ENCODE peak calls at places on chromosomes 1 and 21, in four cellular contexts. One of them, this sample, is unnamed. For H3K4me1, the result is how much of the 10 kb centered on the place peaks cover.

GRCh38 chr1:91173379-91173890 is 151.6 kb upstream of the ZNF644 start:
- DNase-seq in HCT116: no peak
- DNase-seq in K562: no peak
- DNase-seq in HepG2: no peak
- DNase-seq in this sample: no peak

GRCh38 chr1:12305377-12305776 is 75.5 kb downstream of the VPS13D start:
- DNase-seq in HCT116: no peak
- DNase-seq in K562: no peak
- DNase-seq in HepG2: no peak
- DNase-seq in this sample: no peak

GRCh38 chr1:53539226-53539625 is 80.0 kb downstream of the DMRTB1 start:
- DNase-seq in HCT116: no peak
- DNase-seq in K562: no peak
- DNase-seq in HepG2: no peak
- DNase-seq in this sample: no peak

GRCh38 chr1:2468540-2468939 is 7.5 kb upstream of the PLCH2 start:
- DNase-seq in HCT116: no peak
- DNase-seq in K562: no peak
- DNase-seq in HepG2: no peak
- DNase-seq in this sample: no peak

GRCh38 chr1:42162181-42162580 is 2.4 kb downstream of the GUCA2A start:
- DNase-seq in HCT116: no peak
- DNase-seq in K562: no peak
- DNase-seq in HepG2: no peak
- DNase-seq in this sample: no peak

GRCh38 chr1:67945733-67946374 is 104.6 kb downstream of the DIRAS3 start:
- DNase-seq in HCT116: no peak
- DNase-seq in K562: no peak
- DNase-seq in HepG2: no peak
- DNase-seq in this sample: no peak

GRCh38 chr1:36396359-36396758 is 1.3 kb downstream of the LSM10 start:
- DNase-seq in HCT116: no peak
- DNase-seq in K562: no peak
- DNase-seq in HepG2: no peak
- DNase-seq in this sample: no peak

GRCh38 chr1:213418268-213419068 is 367.4 kb downstream of the RPS6KC1 start:
- DNase-seq in HCT116: no peak
- DNase-seq in K562: no peak
- DNase-seq in HepG2: no peak
- DNase-seq in this sample: no peak

GRCh38 chr1:119647734-119648619 is at the start of gene ZNF697:
- DNase-seq in HCT116: peak
- DNase-seq in K562: peak
- DNase-seq in HepG2: peak
- DNase-seq in this sample: peak

GRCh38 chr21:46264690-46265144 is 20.7 kb downstream of the MCM3AP start:
- DNase-seq in HCT116: no peak
- DNase-seq in K562: peak
- DNase-seq in HepG2: no peak
- DNase-seq in this sample: no peak

GRCh38 chr1:186960866-186961265 is 132.1 kb downstream of the PLA2G4A start:
- DNase-seq in HCT116: no peak
- DNase-seq in K562: no peak
- DNase-seq in HepG2: no peak
- DNase-seq in this sample: no peak

GRCh38 chr1:88701275-88701674 is 17.2 kb downstream of the PKN2 start:
- DNase-seq in HCT116: no peak
- DNase-seq in K562: no peak
- DNase-seq in HepG2: no peak
- DNase-seq in this sample: no peak

GRCh38 chr1:18539171-18539570 is 58.4 kb downstream of the KLHDC7A start:
- DNase-seq in HCT116: no peak
- DNase-seq in K562: no peak
- DNase-seq in HepG2: no peak
- DNase-seq in this sample: no peak

GRCh38 chr1:228211091-228211870 is 3.4 kb downstream of the OBSCN start:
- DNase-seq in HCT116: no peak
- DNase-seq in K562: no peak
- DNase-seq in HepG2: no peak
- DNase-seq in this sample: no peak

GRCh38 chr1:109185357-109185756 is 28.4 kb upstream of the SARS1 start:
- DNase-seq in HCT116: no peak
- DNase-seq in K562: no peak
- DNase-seq in HepG2: no peak
- DNase-seq in this sample: no peak

GRCh38 chr1:17828991-17829390 is 73.9 kb downstream of the ACTL8 start:
- DNase-seq in HCT116: no peak
- DNase-seq in K562: no peak
- DNase-seq in HepG2: no peak
- DNase-seq in this sample: no peak

GRCh38 chr1:43688594-43689000 is 18.7 kb upstream of the ST3GAL3 start:
- DNase-seq in HCT116: no peak
- DNase-seq in K562: no peak
- DNase-seq in HepG2: no peak
- DNase-seq in this sample: no peak

GRCh38 chr21:45997495-45998275 is 16.1 kb downstream of the COL6A1 start:
- DNase-seq in HCT116: no peak
- DNase-seq in K562: no peak
- DNase-seq in HepG2: no peak
- DNase-seq in this sample: no peak

GRCh38 chr1:147748687-147749350 is 11.6 kb downstream of the GJA5 start:
- DNase-seq in HCT116: no peak
- DNase-seq in K562: no peak
- DNase-seq in HepG2: no peak
- DNase-seq in this sample: no peak

GRCh38 chr21:34129039-34129891 is 55.9 kb downstream of the MRPS6 start:
- DNase-seq in HCT116: no peak
- DNase-seq in K562: no peak
- DNase-seq in HepG2: no peak
- DNase-seq in this sample: no peak

GRCh38 chr1:184186167-184186566 is 134.6 kb downstream of the TSEN15 start:
- DNase-seq in HCT116: no peak
- DNase-seq in K562: no peak
- DNase-seq in HepG2: peak
- DNase-seq in this sample: no peak

GRCh38 chr1:35808376-35809155 is 750 bp downstream of the AGO4 start:
- DNase-seq in HCT116: no peak
- DNase-seq in K562: peak
- DNase-seq in HepG2: peak
- DNase-seq in this sample: no peak

GRCh38 chr1:20590313-20590777 is 1.4 kb downstream of the CDA start:
- DNase-seq in HCT116: no peak
- DNase-seq in K562: no peak
- DNase-seq in HepG2: peak
- DNase-seq in this sample: no peak

GRCh38 chr1:107939256-107939655 is 25.7 kb downstream of the VAV3 start:
- DNase-seq in HCT116: no peak
- DNase-seq in K562: no peak
- DNase-seq in HepG2: no peak
- DNase-seq in this sample: no peak

GRCh38 chr1:24018611-24019580 is 38.8 kb upstream of the SRSF10 start:
- DNase-seq in HCT116: peak
- DNase-seq in K562: peak
- DNase-seq in HepG2: peak
- DNase-seq in this sample: peak

GRCh38 chr1:154784924-154785531 is 85.1 kb downstream of the KCNN3 start:
- DNase-seq in HCT116: no peak
- DNase-seq in K562: no peak
- DNase-seq in HepG2: peak
- DNase-seq in this sample: no peak

GRCh38 chr1:159939603-159940002 is 5.8 kb downstream of the IGSF9 start:
- DNase-seq in HCT116: no peak
- DNase-seq in K562: no peak
- DNase-seq in HepG2: no peak
- DNase-seq in this sample: no peak

GRCh38 chr1:109794319-109795132 is 30.8 kb upstream of the EPS8L3 start:
- DNase-seq in HCT116: no peak
- DNase-seq in K562: no peak
- DNase-seq in HepG2: peak
- DNase-seq in this sample: no peak

GRCh38 chr1:41358152-41358937 is 2.9 kb upstream of the FOXO6 start:
- DNase-seq in HCT116: no peak
- DNase-seq in K562: no peak
- DNase-seq in HepG2: no peak
- DNase-seq in this sample: no peak

GRCh38 chr1:230825804-230826160 is 42.5 kb downstream of the C1orf198 start:
- DNase-seq in HCT116: no peak
- DNase-seq in K562: no peak
- DNase-seq in HepG2: no peak
- DNase-seq in this sample: no peak

GRCh38 chr1:230825061-230825803 is 43.1 kb downstream of the C1orf198 start:
- DNase-seq in HCT116: no peak
- DNase-seq in K562: no peak
- DNase-seq in HepG2: no peak
- DNase-seq in this sample: peak

GRCh38 chr1:230823835-230824485 is 44.4 kb downstream of the C1orf198 start:
- DNase-seq in HCT116: no peak
- DNase-seq in K562: no peak
- DNase-seq in HepG2: no peak
- DNase-seq in this sample: no peak

GRCh38 chr1:230823421-230823820 is 44.9 kb downstream of the C1orf198 start:
- DNase-seq in HCT116: no peak
- DNase-seq in K562: no peak
- DNase-seq in HepG2: no peak
- DNase-seq in this sample: no peak

DNA sequence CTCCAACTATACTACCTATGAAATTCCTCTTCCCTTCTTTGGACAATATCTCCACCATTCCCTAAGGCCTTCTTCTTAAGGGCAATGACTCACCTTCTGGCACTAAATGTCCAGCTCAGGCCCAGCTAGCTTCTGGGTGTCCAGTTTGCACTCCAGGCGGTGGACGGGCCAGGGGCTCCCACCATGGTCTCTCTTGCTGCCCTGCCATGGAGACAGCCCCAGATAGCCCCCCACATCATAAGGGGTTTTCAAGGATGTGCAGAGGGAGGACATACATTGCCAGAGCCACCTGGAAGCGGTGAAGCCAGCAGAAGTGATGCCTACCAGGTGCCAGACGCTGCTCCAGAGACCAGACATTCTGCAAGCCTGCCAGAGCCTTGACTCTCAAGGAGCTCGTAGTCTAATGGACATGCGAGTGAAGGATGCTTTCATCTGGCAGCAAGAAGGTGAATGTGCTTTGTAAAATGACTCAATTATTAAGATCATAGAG is 43.7 kb downstream of the C1orf198 start:
- DNase-seq in HCT116: no peak
- DNase-seq in K562: no peak
- DNase-seq in HepG2: no peak
- DNase-seq in this sample: no peak
- H3K4me1 ChIP-seq in HCT116: under half
- H3K4me1 ChIP-seq in K562: under half
- H3K4me1 ChIP-seq in HepG2: under half
- H3K4me1 ChIP-seq in this sample: under half

DNA sequence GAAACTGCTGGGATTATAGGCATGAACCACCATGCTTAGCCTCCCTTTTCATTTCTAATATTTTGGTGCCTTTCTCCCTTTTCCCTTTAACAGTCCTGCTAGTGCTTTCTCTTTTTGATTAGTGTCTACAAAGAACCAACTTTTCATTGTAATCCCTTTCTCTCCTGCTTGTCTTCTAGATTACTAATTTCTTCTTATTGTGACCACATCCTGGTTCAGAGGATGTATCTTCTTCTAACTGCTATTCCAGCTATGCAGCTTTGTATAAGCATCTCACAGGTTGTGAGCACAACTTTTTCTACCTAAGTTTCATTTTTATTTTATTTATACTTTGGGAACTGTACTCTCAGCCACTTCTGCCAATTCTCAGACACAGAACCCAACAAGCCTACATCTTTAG is 14.7 kb downstream of the ZNF648 start:
- DNase-seq in HCT116: no peak
- DNase-seq in K562: no peak
- DNase-seq in HepG2: no peak
- DNase-seq in this sample: no peak
- H3K27ac ChIP-seq in HCT116: no peak
- H3K27ac ChIP-seq in K562: no peak
- H3K27ac ChIP-seq in HepG2: no peak
- H3K27ac ChIP-seq in this sample: no peak

DNA sequence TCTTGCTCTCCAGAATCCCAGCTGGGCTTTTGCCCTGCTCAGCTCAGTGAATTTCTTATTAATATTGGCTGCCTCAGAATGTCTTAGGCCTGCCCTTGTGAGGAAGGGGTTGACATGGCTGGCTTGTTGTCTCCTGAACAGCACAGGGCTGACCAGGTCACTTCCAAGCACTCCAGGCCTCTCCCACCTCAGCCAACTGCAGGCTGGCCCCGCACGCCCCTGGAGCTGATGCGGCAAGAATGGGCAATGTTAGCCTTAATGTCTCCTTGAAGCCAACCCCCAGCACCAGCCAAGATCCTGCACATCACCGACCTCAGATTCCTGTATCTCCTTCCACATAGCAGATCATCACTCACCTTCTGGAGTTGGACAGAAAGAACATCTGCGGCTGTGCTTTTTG is 598.6 kb downstream of the AJAP1 start:
- DNase-seq in HCT116: no peak
- DNase-seq in K562: no peak
- DNase-seq in HepG2: no peak
- DNase-seq in this sample: no peak
- TF ChIP-seq TCF7L2 in HCT116: no peak
- TF ChIP-seq TCF7L2 in K562: no peak
- TF ChIP-seq TCF7L2 in HepG2: no peak
- TF ChIP-seq TCF7L2 in this sample: no peak

DNA sequence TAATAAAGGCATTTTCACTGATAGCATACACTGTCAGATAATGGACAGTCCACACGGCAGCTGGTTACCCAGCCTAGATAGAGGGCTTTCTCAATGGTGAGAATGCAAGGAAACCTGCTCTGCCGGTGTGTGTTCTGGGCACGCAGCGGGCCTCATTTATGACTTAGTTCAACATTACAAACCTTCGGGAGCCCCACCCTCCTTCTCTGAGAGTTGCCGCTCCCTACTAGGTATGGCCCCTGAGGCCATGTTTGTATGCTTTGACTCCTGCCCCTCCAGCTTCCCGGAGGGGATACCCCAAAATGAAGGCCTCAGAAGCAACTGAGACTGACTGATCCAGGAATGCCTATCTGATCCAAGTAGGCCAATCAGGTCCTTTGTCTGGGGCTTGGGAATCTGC is 17.2 kb upstream of the FABP3 start:
- DNase-seq in HCT116: no peak
- DNase-seq in K562: no peak
- DNase-seq in HepG2: no peak
- DNase-seq in this sample: no peak
- H3K4me1 ChIP-seq in HCT116: under half
- H3K4me1 ChIP-seq in K562: under half
- H3K4me1 ChIP-seq in HepG2: under half
- H3K4me1 ChIP-seq in this sample: under half

This sample was measured in Panc1.